ENCODE peak calls at places on chromosome 14, in seven cellular contexts. U is aorta; A is Panc1; B is Right ventricle myocardium superior; G is foreskin keratinocyte; I is activated CD8-positive, alpha-beta T cell treated with anti-CD3 and anti-CD28 coated beads, Interleukin-2, amount 10 ng/mL, durations not matched to agents 7 days and 5 days; F is activated CD4-positive, alpha-beta T cell treated with anti-CD3 and anti-CD28 coated beads for 36 hours. E is an unnamed sample.

GRCh38 chr14:61671086-61671485 is 24.2 kb upstream of the HIF1A start:
- ATAC-seq in U (no peak), A (no peak), B (no peak), G (no peak), I (peak), F (peak), E (no peak)

GRCh38 chr14:50726372-50727107 is 58.4 kb upstream of the SAV1 start:
- ATAC-seq in U (no peak), A (no peak), B (no peak), G (peak), I (peak), F (peak), E (no peak)

GRCh38 chr14:97618917-97619690 is 821.9 kb downstream of the VRK1 start:
- ATAC-seq in U (no peak), A (no peak), B (no peak), G (no peak), I (no peak), F (peak), E (no peak)

GRCh38 chr14:27995688-27996087 is 770.9 kb upstream of the FOXG1 start:
- ATAC-seq in U (no peak), A (no peak), B (no peak), G (no peak), I (no peak), F (no peak), E (no peak)

GRCh38 chr14:65849096-65849495 is 436.6 kb downstream of the FUT8 start:
- ATAC-seq in U (no peak), A (no peak), B (no peak), G (no peak), I (no peak), F (no peak), E (no peak)

GRCh38 chr14:64696355-64696844 is 7.8 kb upstream of the PLEKHG3 start:
- ATAC-seq in U (no peak), A (no peak), B (peak), G (no peak), I (no peak), F (no peak), E (no peak)

GRCh38 chr14:73846944-73847343 is 4.7 kb upstream of the PTGR2 start:
- ATAC-seq in U (no peak), A (no peak), B (no peak), G (no peak), I (no peak), F (no peak), E (no peak)

GRCh38 chr14:102046337-102047278 is 40.2 kb downstream of the HSP90AA1 start:
- ATAC-seq in U (peak), A (peak), B (peak), G (peak), I (peak), F (peak), E (peak)

GRCh38 chr14:85471744-85472143 is 58.2 kb upstream of the FLRT2 start:
- ATAC-seq in U (peak), A (peak), B (no peak), G (peak), I (no peak), F (no peak), E (no peak)

GRCh38 chr14:69860221-69860620 is 19.0 kb upstream of the SMOC1 start:
- ATAC-seq in U (no peak), A (no peak), B (no peak), G (no peak), I (no peak), F (no peak), E (no peak)

E was measured in esophagus mucosa.